ENCODE peak calls at places on chromosome 16, in eight cellular contexts. H is Panc1, V is GM23338, S is endothelial cell of umbilical vein, X is stomach, J is spleen, M is upper lobe of left lung, D is suprapubic skin. G is an unnamed sample.

GRCh38 chr16:79067600-79067999 is 532.9 kb downstream of the MAF start:
- DNase-seq in H (no peak), S (no peak), M (no peak), J (no peak), V (no peak), X (no peak), D (no peak), G (no peak)

GRCh38 chr16:84947022-84947421 is 64.3 kb downstream of the ZDHHC7 start:
- DNase-seq in J (peak; percentile 73), S (peak; percentile 18), M (peak; percentile 71), D (no peak), X (no peak), H (no peak), V (no peak), G (peak; percentile 84)

GRCh38 chr16:11510178-11510973 is 76.3 kb downstream of the LITAF start:
- DNase-seq in S (no peak), H (no peak), D (no peak), J (no peak), X (no peak), M (no peak), V (no peak), G (no peak)

GRCh38 chr16:62967606-62968005 is 931.4 kb upstream of the CDH8 start:
- DNase-seq in D (no peak), S (no peak), J (no peak), M (no peak), H (no peak), V (no peak), X (no peak), G (no peak)

GRCh38 chr16:27483624-27484023 is 66.1 kb downstream of the GTF3C1 start:
- DNase-seq in D (no peak), J (peak; percentile 59), M (no peak), X (no peak), S (peak; percentile 6), H (no peak), V (no peak), G (no peak)

GRCh38 chr16:49400611-49401010 is 27.0 kb downstream of the C16orf78 start:
- DNase-seq in J (no peak), V (no peak), M (no peak), H (no peak), D (no peak), X (no peak), S (no peak), G (no peak)

GRCh38 chr16:56029026-56029425 is 153.9 kb upstream of the CES5A start:
- DNase-seq in V (peak; percentile 40), D (no peak), H (no peak), J (no peak), S (no peak), X (no peak), M (no peak), G (no peak)

GRCh38 chr16:13168091-13168572 is 266.7 kb downstream of the SHISA9 start:
- DNase-seq in H (no peak), D (no peak), X (no peak), V (peak; percentile 88), J (no peak), M (no peak), S (no peak), G (no peak)

GRCh38 chr16:53061701-53062159 is 6.9 kb downstream of the CHD9 start:
- DNase-seq in V (no peak), D (no peak), J (peak; percentile 89), M (peak; percentile 78), H (no peak), S (no peak), X (peak; percentile 63), G (no peak)

GRCh38 chr16:77499373-77500285 is 64.8 kb upstream of the ADAMTS18 start:
- DNase-seq in M (no peak), S (peak; percentile 91), H (no peak), X (no peak), V (no peak), D (no peak), J (no peak), G (peak; percentile 76)

GRCh38 chr16:66848172-66848571 is 4.0 kb downstream of the CA7 start:
- DNase-seq in M (no peak), J (no peak), V (no peak), D (no peak), X (no peak), H (no peak), S (no peak), G (no peak)

GRCh38 chr16:20897253-20897896 is 2.8 kb downstream of the DCUN1D3 start:
- DNase-seq in D (no peak), V (no peak), J (no peak), M (no peak), S (no peak), H (no peak), X (no peak), G (no peak)
- H3K4me3 ChIP-seq in D (no peak overlapping the region), V (no peak overlapping the region), J (no peak overlapping the region), M (no peak overlapping the region), S (peak overlapping the region; percentile 83), H (no peak overlapping the region), X (no peak overlapping the region), G (no peak overlapping the region)

GRCh38 chr16:47034455-47034854 is 61.0 kb upstream of the DNAJA2 start:
- DNase-seq in V (no peak), M (no peak), D (no peak), X (no peak), J (peak; percentile 27), H (no peak), S (no peak), G (no peak)

GRCh38 chr16:47036201-47036600 is 62.7 kb upstream of the DNAJA2 start:
- DNase-seq in S (no peak), D (no peak), X (no peak), M (no peak), V (no peak), H (no peak), J (peak; percentile 16), G (no peak)

GRCh38 chr16:47035436-47035835 is 62.0 kb upstream of the DNAJA2 start:
- DNase-seq in J (peak; percentile 51), S (no peak), X (no peak), D (no peak), V (no peak), M (no peak), H (no peak), G (no peak)

GRCh38 chr16:47037396-47037745 is 63.9 kb upstream of the DNAJA2 start:
- DNase-seq in S (no peak), J (no peak), H (no peak), X (peak; percentile 28), V (peak; percentile 47), D (peak; percentile 81), M (no peak), G (peak; percentile 72)

DNA sequence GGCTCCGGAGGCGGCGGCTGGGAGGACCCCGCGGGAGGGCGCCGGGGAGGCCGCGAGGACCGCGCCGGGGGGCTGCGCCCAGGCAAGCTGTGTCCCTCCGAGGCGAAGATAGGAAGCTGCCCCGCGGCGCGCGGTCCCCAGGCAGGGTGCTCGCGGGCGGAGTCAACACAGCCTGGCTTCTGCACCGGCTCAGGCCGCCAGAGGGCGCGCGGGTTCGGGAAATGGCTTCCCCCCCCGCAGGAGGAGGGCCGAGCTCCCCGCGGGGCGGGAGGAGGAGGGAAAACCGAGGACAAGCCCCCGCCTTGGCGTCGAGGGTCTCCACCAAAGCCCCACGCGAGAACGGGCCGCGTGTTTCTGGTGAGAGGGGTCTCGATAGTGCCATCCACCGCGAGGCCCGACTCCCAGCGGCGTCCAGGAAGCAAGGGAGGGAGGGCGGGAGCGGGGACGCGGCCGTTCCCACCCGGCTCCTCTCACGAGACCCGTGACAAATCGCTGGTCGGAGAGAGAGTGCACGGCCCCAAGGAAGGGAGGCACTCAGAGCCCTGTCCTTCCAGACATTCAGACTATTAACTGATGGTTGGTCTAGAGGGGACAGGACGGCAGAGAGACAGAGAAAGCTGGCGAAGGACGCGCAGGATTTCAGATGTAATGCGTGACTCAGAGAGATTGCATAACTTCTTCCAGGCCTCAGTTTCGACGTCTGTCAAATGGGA is 64.4 kb upstream of the DNAJA2 start:
- DNase-seq in D (peak; percentile 94), S (peak; percentile 76), J (peak; percentile 98), H (peak; percentile 35), M (peak; percentile 90), V (peak; percentile 88), X (peak; percentile 92), G (peak; percentile 91)
- TF ChIP-seq POLR2AphosphoS5 in D (no peak), S (peak; percentile 22), J (peak; percentile 83), H (no peak), M (no peak), V (no peak), X (no peak), G (no peak)

GRCh38 chr16:89290472-89290871 is 73.0 kb downstream of the ZNF778 start:
- DNase-seq in J (no peak), D (no peak), H (no peak), S (no peak), M (no peak), X (no peak), V (no peak), G (no peak)

GRCh38 chr16:89291355-89291754 is 73.9 kb downstream of the ZNF778 start:
- DNase-seq in M (no peak), D (no peak), S (no peak), V (no peak), J (no peak), X (no peak), H (no peak), G (no peak)

GRCh38 chr16:89290887-89291286 is 73.4 kb downstream of the ZNF778 start:
- DNase-seq in J (no peak), D (no peak), H (no peak), V (peak; percentile 98), X (no peak), M (no peak), S (no peak), G (no peak)

GRCh38 chr16:89292443-89293078 is 75.1 kb downstream of the ZNF778 start:
- DNase-seq in D (no peak), X (peak; percentile 71), H (no peak), S (no peak), J (no peak), M (peak; percentile 83), V (peak; percentile 61), G (no peak)

GRCh38 chr16:89291776-89292175 is 74.3 kb downstream of the ZNF778 start:
- DNase-seq in V (no peak), D (no peak), H (no peak), J (no peak), M (no peak), S (no peak), X (no peak), G (no peak)
- H3K27ac ChIP-seq in V (peak overlapping the region; percentile 100), D (no peak overlapping the region), H (no peak overlapping the region), J (no peak overlapping the region), M (no peak overlapping the region), S (no peak overlapping the region), X (peak overlapping the region; percentile 42), G (no peak overlapping the region)

GRCh38 chr16:69930117-69930776 is 20.9 kb upstream of the CLEC18A start:
- DNase-seq in J (no peak), H (no peak), M (peak; percentile 42), D (peak; percentile 44), S (peak; percentile 58), X (peak; percentile 45), V (peak; percentile 90), G (no peak)

GRCh38 chr16:69931631-69932030 is 19.5 kb upstream of the CLEC18A start:
- DNase-seq in H (no peak), J (peak; percentile 56), D (peak; percentile 65), S (no peak), M (no peak), X (no peak), V (no peak), G (no peak)

GRCh38 chr16:69928856-69929400 is 22.2 kb upstream of the CLEC18A start:
- DNase-seq in V (no peak), X (no peak), M (no peak), H (no peak), S (no peak), J (no peak), D (peak; percentile 67), G (no peak)

GRCh38 chr16:69927056-69927757 is 23.9 kb upstream of the CLEC18A start:
- DNase-seq in S (no peak), M (no peak), J (no peak), H (no peak), X (no peak), V (peak; percentile 14), D (no peak), G (peak; percentile 85)

GRCh38 chr16:69929480-69929879 is 21.7 kb upstream of the CLEC18A start:
- DNase-seq in J (no peak), S (no peak), H (no peak), D (peak; percentile 79), M (no peak), X (no peak), V (no peak), G (no peak)
- H3K4me3 ChIP-seq in J (no peak overlapping the region), S (no peak overlapping the region), H (no peak overlapping the region), D (no peak overlapping the region), M (no peak overlapping the region), X (no peak overlapping the region), V (no peak overlapping the region), G (no peak overlapping the region)

G was measured in sigmoid colon.